ENCODE peak calls at places on chromosomes 12 and 14, in nine cellular contexts. C, S, T, N, V, X, G, D and U are unnamed samples.

GRCh38 chr14:96999654-97000155 is 202.5 kb downstream of the VRK1 start:
- DNase-seq in C (no peak), S (no peak), T (no peak), N (no peak), V (no peak), X (no peak), G (no peak), D (no peak), U (no peak)

GRCh38 chr14:61025239-61026223 is 44.5 kb downstream of the SLC38A6 start:
- DNase-seq in C (peak; percentile 10), S (peak; percentile 26), T (no peak), N (peak; percentile 12), V (peak; percentile 57), X (no peak), G (peak; percentile 54), D (peak; percentile 68), U (peak; percentile 80)

GRCh38 chr12:81465881-81466280 is 293.3 kb downstream of the PPFIA2 start:
- DNase-seq in C (no peak), S (no peak), T (no peak), N (no peak), V (no peak), X (no peak), G (no peak), D (no peak), U (no peak)

GRCh38 chr12:1595690-1596347 is 1.4 kb upstream of the FBXL14 start:
- DNase-seq in C (no peak), S (no peak), T (no peak), N (no peak), V (no peak), X (no peak), G (no peak), D (no peak), U (no peak)

GRCh38 chr12:132133952-132134652 is 10.0 kb downstream of the DDX51 start:
- DNase-seq in C (no peak), S (no peak), T (no peak), N (no peak), V (no peak), X (no peak), G (no peak), D (no peak), U (no peak)

GRCh38 chr12:20383612-20384011 is 15.3 kb downstream of the PDE3A start:
- DNase-seq in C (no peak), S (no peak), T (no peak), N (no peak), V (no peak), X (no peak), G (no peak), D (no peak), U (no peak)

GRCh38 chr12:126898562-126898961 is 1368.4 kb upstream of the TMEM132C start:
- DNase-seq in C (no peak), S (no peak), T (no peak), N (no peak), V (no peak), X (no peak), G (no peak), D (no peak), U (no peak)

GRCh38 chr14:69048456-69048855 is 69.4 kb upstream of the ACTN1 start:
- DNase-seq in C (no peak), S (peak; percentile 51), T (no peak), N (no peak), V (no peak), X (no peak), G (no peak), D (no peak), U (no peak)

GRCh38 chr14:71692496-71692895 is 239.7 kb upstream of the RGS6 start:
- DNase-seq in C (peak; percentile 15), S (peak; percentile 10), T (no peak), N (no peak), V (no peak), X (no peak), G (peak; percentile 63), D (no peak), U (peak; percentile 63)

GRCh38 chr12:70876952-70877351 is 43.6 kb downstream of the PTPRR start:
- DNase-seq in C (peak; percentile 3), S (no peak), T (no peak), N (no peak), V (no peak), X (no peak), G (no peak), D (no peak), U (no peak)

GRCh38 chr12:95763809-95764253 is 26.7 kb downstream of the NTN4 start:
- DNase-seq in C (no peak), S (peak; percentile 78), T (no peak), N (no peak), V (no peak), X (no peak), G (no peak), D (peak; percentile 28), U (no peak)

GRCh38 chr12:89947437-89948265 is 239.0 kb upstream of the ATP2B1 start:
- DNase-seq in C (no peak), S (peak; percentile 69), T (no peak), N (no peak), V (peak; percentile 78), X (no peak), G (no peak), D (peak; percentile 80), U (no peak)

GRCh38 chr12:82486524-82487235 is 128.4 kb downstream of the METTL25 start:
- DNase-seq in C (no peak), S (peak; percentile 80), T (no peak), N (no peak), V (no peak), X (no peak), G (no peak), D (no peak), U (no peak)

GRCh38 chr12:4858385-4858784 is 51.3 kb upstream of the KCNA1 start:
- DNase-seq in C (no peak), S (no peak), T (no peak), N (no peak), V (no peak), X (no peak), G (no peak), D (no peak), U (peak; percentile 19)

GRCh38 chr12:122947352-122947792 is 18.9 kb downstream of the ABCB9 start:
- DNase-seq in C (no peak), S (peak; percentile 51), T (no peak), N (no peak), V (no peak), X (no peak), G (no peak), D (no peak), U (no peak)

GRCh38 chr12:6367065-6367968 is 8.0 kb downstream of the SCNN1A start:
- DNase-seq in C (no peak), S (peak; percentile 64), T (no peak), N (peak; percentile 69), V (no peak), X (no peak), G (no peak), D (peak; percentile 46), U (peak; percentile 26)

GRCh38 chr12:91877022-91877421 is 268.6 kb downstream of the BTG1 start:
- DNase-seq in C (no peak), S (no peak), T (peak; percentile 62), N (peak; percentile 1), V (no peak), X (peak; percentile 66), G (no peak), D (no peak), U (no peak)

GRCh38 chr14:85296466-85297210 is 233.3 kb upstream of the FLRT2 start:
- DNase-seq in C (no peak), S (no peak), T (no peak), N (no peak), V (peak; percentile 24), X (no peak), G (no peak), D (no peak), U (no peak)

GRCh38 chr12:50916292-50916691 is 36.1 kb upstream of the HIGD1C start:
- DNase-seq in C (no peak), S (no peak), T (no peak), N (no peak), V (no peak), X (no peak), G (no peak), D (no peak), U (no peak)

GRCh38 chr12:63400746-63401145 is 249.7 kb upstream of the AVPR1A start:
- DNase-seq in C (no peak), S (peak; percentile 99), T (no peak), N (no peak), V (no peak), X (no peak), G (no peak), D (no peak), U (no peak)

GRCh38 chr12:31007153-31007495 is 66.5 kb upstream of the DDX11 start:
- DNase-seq in C (no peak), S (no peak), T (no peak), N (no peak), V (no peak), X (no peak), G (no peak), D (no peak), U (no peak)

GRCh38 chr12:75812341-75813018 is 219.1 kb downstream of the PHLDA1 start:
- DNase-seq in C (no peak), S (no peak), T (no peak), N (no peak), V (peak; percentile 71), X (no peak), G (no peak), D (no peak), U (no peak)

GRCh38 chr14:72714871-72715214 is 179.1 kb downstream of the DPF3 start:
- DNase-seq in C (no peak), S (no peak), T (no peak), N (no peak), V (no peak), X (no peak), G (no peak), D (no peak), U (no peak)

GRCh38 chr14:74614508-74615495 is 2.8 kb upstream of the LTBP2 start:
- DNase-seq in C (no peak), S (no peak), T (no peak), N (no peak), V (no peak), X (no peak), G (no peak), D (no peak), U (no peak)

GRCh38 chr12:113918306-113918705 is 47.8 kb downstream of the RBM19 start:
- DNase-seq in C (no peak), S (no peak), T (no peak), N (no peak), V (no peak), X (no peak), G (no peak), D (no peak), U (no peak)